ENCODE peak calls at places on chromosomes 3 and 15, in five cellular contexts. G is A673, K is OCI-LY7, W is fibroblast of lung, R is Calu3. X is an unnamed sample.
A peak's percentile ranks its signal among the peaks of the same experiment; 100 is the strongest.

GRCh38 chr15:99993262-99993661 is 260.0 kb upstream of the LYSMD4 start:
- DNase-seq in K (no peak), G (no peak), W (no peak), R (no peak), X (no peak)

GRCh38 chr3:48347500-48347899 is 14.0 kb upstream of the SPINK8 start:
- DNase-seq in G (no peak), W (no peak), K (no peak), R (no peak), X (no peak)

GRCh38 chr3:135618123-135618522 is 347.4 kb upstream of the PPP2R3A start:
- DNase-seq in W (no peak), R (no peak), G (no peak), K (no peak), X (no peak)

GRCh38 chr15:92082217-92082843 is 228.8 kb downstream of the SLCO3A1 start:
- DNase-seq in K (peak; percentile 59), G (peak; percentile 84), R (peak; percentile 82), W (peak; percentile 80), X (peak; percentile 68)

GRCh38 chr3:23915537-23916108 is 1.2 kb downstream of the NKIRAS1 start:
- DNase-seq in G (peak; percentile 66), R (no peak), K (no peak), W (peak; percentile 56), X (no peak)

GRCh38 chr3:159378391-159378790 is 576.5 kb downstream of the MFSD1 start:
- DNase-seq in R (no peak), G (no peak), K (no peak), W (no peak), X (no peak)

GRCh38 chr3:197181751-197182150 is 116.7 kb downstream of the DLG1 start:
- DNase-seq in K (no peak), G (peak; percentile 38), W (peak; percentile 96), R (no peak), X (no peak)

GRCh38 chr15:77519540-77519939 is 98.9 kb downstream of the HMG20A start:
- DNase-seq in K (no peak), W (no peak), G (no peak), R (no peak), X (no peak)

GRCh38 chr15:45184562-45185041 is 3.2 kb downstream of the SHF start:
- DNase-seq in G (no peak), W (no peak), R (no peak), K (no peak), X (no peak)

GRCh38 chr3:178304758-178305157 is 231.5 kb upstream of the KCNMB2 start:
- DNase-seq in G (no peak), K (no peak), R (no peak), W (peak; percentile 83), X (no peak)

GRCh38 chr3:53888229-53888628 is 3.4 kb downstream of the SELENOK start:
- DNase-seq in W (no peak), R (no peak), G (no peak), K (no peak), X (no peak)

GRCh38 chr3:175741951-175742350 is 882.8 kb downstream of the NAALADL2 start:
- DNase-seq in R (no peak), G (no peak), W (no peak), K (no peak), X (no peak)

GRCh38 chr3:81989274-81989673 is 227.8 kb upstream of the GBE1 start:
- DNase-seq in W (no peak), R (no peak), K (no peak), G (no peak), X (no peak)

GRCh38 chr3:36649078-36649477 is 115.3 kb downstream of the DCLK3 start:
- DNase-seq in G (no peak), R (no peak), K (no peak), W (no peak), X (no peak)

GRCh38 chr3:171302009-171302408 is 158.2 kb downstream of the TNIK start:
- DNase-seq in K (no peak), W (no peak), R (no peak), G (no peak), X (no peak)

GRCh38 chr3:184562875-184563568 is 1.4 kb downstream of the EPHB3 start:
- DNase-seq in G (no peak), R (no peak), K (no peak), W (no peak), X (no peak)

GRCh38 chr3:110296885-110297284 is 774.7 kb upstream of the NECTIN3 start:
- DNase-seq in R (no peak), K (no peak), G (no peak), W (peak; percentile 11), X (no peak)

GRCh38 chr3:162041622-162042021 is 545.0 kb downstream of the OTOL1 start:
- DNase-seq in K (no peak), W (no peak), G (no peak), R (peak; percentile 13), X (no peak)

GRCh38 chr15:48992096-48992495 is 28.4 kb upstream of the SHC4 start:
- DNase-seq in K (no peak), W (no peak), R (no peak), G (no peak), X (no peak)

GRCh38 chr15:71145648-71146047 is 30.4 kb downstream of the THSD4 start:
- DNase-seq in R (no peak), K (no peak), G (no peak), W (no peak), X (no peak)

GRCh38 chr15:67085818-67086649 is 20.6 kb downstream of the SMAD3 start:
- DNase-seq in G (no peak), K (peak; percentile 95), R (no peak), W (peak; percentile 91), X (peak; percentile 79)

GRCh38 chr15:31079519-31079918 is 22.0 kb downstream of the TRPM1 start:
- DNase-seq in R (no peak), W (no peak), K (no peak), G (no peak), X (no peak)

GRCh38 chr15:93942140-93942808 is 289.1 kb upstream of the MCTP2 start:
- DNase-seq in R (no peak), K (no peak), G (no peak), W (no peak), X (no peak)

GRCh38 chr15:40006003-40006402 is 33.0 kb downstream of the SRP14 start:
- DNase-seq in K (no peak), W (peak; percentile 37), R (no peak), G (no peak), X (no peak)

GRCh38 chr3:52873433-52874159 is 23.8 kb downstream of the STIMATE start:
- DNase-seq in G (no peak), W (peak; percentile 66), R (no peak), K (no peak), X (no peak)

GRCh38 chr3:99410789-99411311 is 227.5 kb upstream of the COL8A1 start:
- DNase-seq in W (peak; percentile 37), R (no peak), G (no peak), K (no peak), X (no peak)

GRCh38 chr3:123527046-123527445 is 57.8 kb downstream of the HACD2 start:
- DNase-seq in G (no peak), K (no peak), R (no peak), W (no peak), X (no peak)

GRCh38 chr15:50676799-50677483 is 9.7 kb downstream of the TRPM7 start:
- DNase-seq in K (no peak), W (peak; percentile 9), R (no peak), G (no peak), X (no peak)

GRCh38 chr15:38618242-38618925 is 53.8 kb upstream of the RASGRP1 start:
- DNase-seq in W (no peak), R (no peak), K (no peak), G (no peak), X (no peak)

GRCh38 chr3:151130437-151130836 is 45.0 kb downstream of the MED12L start:
- DNase-seq in R (peak; percentile 15), W (no peak), K (no peak), G (no peak), X (no peak)

GRCh38 chr3:72340056-72340455 is 508.2 kb downstream of the SHQ1 start:
- DNase-seq in G (no peak), W (no peak), R (no peak), K (no peak), X (no peak)

GRCh38 chr3:11508346-11509174 is 135.2 kb downstream of the VGLL4 start:
- DNase-seq in W (no peak), G (no peak), R (no peak), K (no peak), X (no peak)

GRCh38 chr3:114558271-114558670 is 264.4 kb downstream of the TIGIT start:
- DNase-seq in R (no peak), W (peak; percentile 26), K (no peak), G (no peak), X (no peak)

GRCh38 chr15:99495430-99496301 is 70.1 kb upstream of the MEF2A start:
- DNase-seq in R (no peak), K (no peak), W (peak; percentile 42), G (no peak), X (no peak)

GRCh38 chr3:97972976-97973375 is 745 bp upstream of the RIOX2 start:
- DNase-seq in R (no peak), G (no peak), K (no peak), W (no peak), X (no peak)

GRCh38 chr3:97979610-97980009 is 7.4 kb upstream of the RIOX2 start:
- DNase-seq in R (no peak), W (no peak), G (no peak), K (no peak), X (no peak)

GRCh38 chr3:97971679-97972567 is at the start of gene RIOX2:
- DNase-seq in K (peak; percentile 79), R (peak; percentile 74), W (peak; percentile 63), G (peak; percentile 78), X (peak; percentile 89)

GRCh38 chr3:97974996-97975395 is 2.8 kb upstream of the RIOX2 start:
- DNase-seq in W (no peak), G (no peak), K (peak; percentile 6), R (no peak), X (no peak)

GRCh38 chr3:97975466-97975865 is 3.2 kb upstream of the RIOX2 start:
- DNase-seq in G (no peak), W (no peak), K (no peak), R (no peak), X (no peak)
- TF ChIP-seq CTCF in G (peak; percentile 45), W (no peak), K (peak; percentile 60), R (no peak), X (peak; percentile 34)

GRCh38 chr15:74375303-74375693 is 7.9 kb upstream of the CYP11A1 start:
- DNase-seq in R (peak; percentile 91), G (peak; percentile 89), W (peak; percentile 81), K (peak; percentile 85), X (peak; percentile 96)
- TF ChIP-seq CTCF in R (peak; percentile 70), G (peak; percentile 89), W (peak; percentile 96), K (peak; percentile 95), X (peak; percentile 92)

DNA sequence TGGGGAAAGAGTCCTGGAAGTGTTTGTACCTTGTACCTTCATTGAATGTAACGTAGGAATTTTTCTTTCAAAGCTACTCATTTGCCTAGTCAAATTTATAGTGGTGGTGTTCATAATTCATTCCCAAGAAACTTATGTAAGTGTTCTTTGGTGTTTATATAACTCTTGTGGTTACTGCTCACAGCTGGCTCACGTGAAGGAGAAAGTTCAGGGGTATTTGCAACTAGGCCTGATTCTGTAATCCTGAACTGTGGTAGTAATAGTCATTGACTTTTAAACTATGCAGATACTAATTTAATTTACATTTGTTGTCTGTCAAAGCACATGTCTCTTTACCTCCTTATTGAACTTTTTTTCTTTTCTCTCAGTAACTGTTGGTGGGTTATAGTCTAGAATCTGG is 50.5 kb upstream of the TEX264 start:
- DNase-seq in G (no peak), W (peak; percentile 88), K (no peak), R (no peak), X (no peak)
- TF ChIP-seq CTCF in G (no peak), W (no peak), K (no peak), R (no peak), X (no peak)

GRCh38 chr15:41494190-41494921 is 682 bp downstream of the ITPKA start:
- DNase-seq in G (peak; percentile 40), W (no peak), R (peak; percentile 25), K (peak; percentile 55), X (peak; percentile 63)
- TF ChIP-seq CTCF in G (no peak), W (no peak), R (no peak), K (no peak), X (no peak)

GRCh38 chr3:77898621-77899020 is 858.7 kb downstream of the ROBO2 start:
- DNase-seq in G (no peak), R (no peak), W (no peak), K (no peak), X (no peak)
- TF ChIP-seq CTCF in G (no peak), R (no peak), W (no peak), K (no peak), X (no peak)